ENCODE peak calls at places on chromosomes 2 and 18, in nine cellular contexts. V is astrocyte of the spinal cord, I is HFF-Myc, A is adrenal gland, M is OCI-LY7, S is mucosa of descending colon, W is Peyer's patch, Y is endothelial cell of umbilical vein, F is brain microvascular endothelial cell. P is an unnamed sample.

GRCh38 chr2:119537792-119538191 is 6.5 kb upstream of the CFAP221 start:
- DNase-seq in I (no peak), V (no peak), W (no peak), F (no peak), M (no peak), Y (no peak), S (no peak), A (no peak), P (no peak)

GRCh38 chr2:104744537-104744936 is 109.4 kb upstream of the POU3F3 start:
- DNase-seq in M (no peak), F (no peak), V (no peak), W (no peak), I (no peak), Y (no peak), A (no peak), S (no peak), P (no peak)

GRCh38 chr2:98277156-98277859 is 68.9 kb upstream of the CNGA3 start:
- DNase-seq in W (no peak), V (no peak), A (peak), Y (no peak), F (no peak), I (no peak), M (no peak), S (peak), P (no peak)

GRCh38 chr2:137228566-137228965 is 463.2 kb downstream of the THSD7B start:
- DNase-seq in I (peak), S (no peak), M (no peak), F (peak), A (no peak), Y (no peak), V (peak), W (no peak), P (no peak)

GRCh38 chr2:45797451-45798230 is 146.2 kb downstream of the PRKCE start:
- DNase-seq in M (no peak), I (no peak), F (no peak), A (no peak), W (no peak), Y (no peak), V (no peak), S (no peak), P (no peak)

GRCh38 chr18:62183578-62184195 is 3.2 kb downstream of the PIGN start:
- DNase-seq in I (peak), Y (peak), F (peak), M (peak), A (peak), W (no peak), V (peak), S (no peak), P (peak)

GRCh38 chr2:166612214-166612613 is 118.2 kb upstream of the SCN7A start:
- DNase-seq in I (no peak), M (no peak), S (no peak), A (no peak), Y (no peak), V (no peak), F (no peak), W (no peak), P (no peak)

GRCh38 chr2:19796036-19796703 is 105.6 kb downstream of the TTC32 start:
- DNase-seq in F (no peak), I (peak), V (peak), A (no peak), M (no peak), W (no peak), S (no peak), Y (no peak), P (peak)

GRCh38 chr2:109647636-109648035 is 33.5 kb downstream of the SOWAHC start:
- DNase-seq in M (no peak), A (no peak), I (no peak), S (no peak), Y (no peak), W (no peak), F (peak), V (peak), P (no peak)

GRCh38 chr2:109265369-109265768 is 136.4 kb downstream of the SH3RF3 start:
- DNase-seq in M (no peak), A (no peak), F (no peak), W (no peak), V (no peak), S (no peak), I (no peak), Y (no peak), P (no peak)

GRCh38 chr18:28045880-28046279 is 131.1 kb downstream of the CDH2 start:
- DNase-seq in F (no peak), V (no peak), M (no peak), W (no peak), S (no peak), Y (no peak), A (no peak), I (no peak), P (no peak)

GRCh38 chr2:109226612-109227011 is 97.6 kb downstream of the SH3RF3 start:
- DNase-seq in S (no peak), Y (no peak), V (no peak), A (no peak), F (no peak), W (no peak), I (no peak), M (no peak), P (no peak)

GRCh38 chr2:55418072-55418471 is 1.6 kb downstream of the CCDC88A start:
- DNase-seq in V (peak), I (no peak), S (no peak), M (no peak), F (no peak), W (no peak), Y (peak), A (no peak), P (no peak)

GRCh38 chr18:55152801-55153200 is 193.5 kb upstream of the CCDC68 start:
- DNase-seq in M (no peak), W (no peak), Y (peak), V (peak), A (no peak), I (no peak), S (no peak), F (peak), P (peak)

DNA sequence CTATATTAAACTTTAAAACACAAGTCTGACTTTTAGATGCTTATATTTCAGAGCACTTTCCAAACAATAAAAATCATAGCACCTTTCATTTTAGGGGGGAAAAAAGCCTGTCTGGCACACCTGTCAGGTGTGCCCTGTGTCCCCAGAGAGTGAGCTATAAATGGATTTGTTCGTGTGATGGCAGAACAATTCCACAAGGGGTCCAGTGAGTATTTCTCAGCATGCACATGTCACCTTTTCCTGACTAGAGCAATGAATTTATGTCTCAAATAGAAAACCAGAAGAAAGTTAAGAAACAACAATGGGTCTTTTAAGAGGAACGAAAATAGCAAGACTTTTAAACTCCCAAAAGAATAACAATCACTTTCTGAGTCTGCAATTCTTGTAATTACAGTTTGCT is 55.9 kb downstream of the ACVR1C start:
- DNase-seq in I (no peak), S (no peak), M (peak), Y (no peak), V (no peak), A (no peak), W (no peak), F (no peak), P (no peak)
- TF ChIP-seq CTCF in I (peak), S (no peak), M (peak), Y (no peak), V (peak), A (no peak), W (peak), F (peak), P (peak)

GRCh38 chr2:26897807-26898479 is 50.0 kb downstream of the DPYSL5 start:
- DNase-seq in S (no peak), Y (no peak), I (no peak), A (no peak), V (no peak), F (no peak), M (no peak), W (no peak), P (no peak)
- H3K4me3 ChIP-seq in S (no peak), Y (no peak), I (no peak), A (no peak), V (no peak), F (no peak), M (no peak), W (no peak), P (no peak)

GRCh38 chr18:37381554-37381953 is 184.0 kb downstream of the CELF4 start:
- DNase-seq in W (no peak), S (no peak), A (no peak), V (no peak), M (no peak), F (no peak), Y (no peak), I (no peak), P (no peak)
- TF ChIP-seq CTCF in W (no peak), S (no peak), A (no peak), V (no peak), M (no peak), F (no peak), Y (no peak), I (no peak), P (no peak)

GRCh38 chr2:230960026-230960425 is 35.0 kb upstream of the GPR55 start:
- DNase-seq in M (no peak), S (no peak), A (peak), Y (no peak), V (no peak), F (no peak), W (no peak), I (no peak), P (no peak)
- H3K4me3 ChIP-seq in M (no peak), S (no peak), A (no peak), Y (no peak), V (no peak), F (no peak), W (no peak), I (no peak), P (no peak)

DNA sequence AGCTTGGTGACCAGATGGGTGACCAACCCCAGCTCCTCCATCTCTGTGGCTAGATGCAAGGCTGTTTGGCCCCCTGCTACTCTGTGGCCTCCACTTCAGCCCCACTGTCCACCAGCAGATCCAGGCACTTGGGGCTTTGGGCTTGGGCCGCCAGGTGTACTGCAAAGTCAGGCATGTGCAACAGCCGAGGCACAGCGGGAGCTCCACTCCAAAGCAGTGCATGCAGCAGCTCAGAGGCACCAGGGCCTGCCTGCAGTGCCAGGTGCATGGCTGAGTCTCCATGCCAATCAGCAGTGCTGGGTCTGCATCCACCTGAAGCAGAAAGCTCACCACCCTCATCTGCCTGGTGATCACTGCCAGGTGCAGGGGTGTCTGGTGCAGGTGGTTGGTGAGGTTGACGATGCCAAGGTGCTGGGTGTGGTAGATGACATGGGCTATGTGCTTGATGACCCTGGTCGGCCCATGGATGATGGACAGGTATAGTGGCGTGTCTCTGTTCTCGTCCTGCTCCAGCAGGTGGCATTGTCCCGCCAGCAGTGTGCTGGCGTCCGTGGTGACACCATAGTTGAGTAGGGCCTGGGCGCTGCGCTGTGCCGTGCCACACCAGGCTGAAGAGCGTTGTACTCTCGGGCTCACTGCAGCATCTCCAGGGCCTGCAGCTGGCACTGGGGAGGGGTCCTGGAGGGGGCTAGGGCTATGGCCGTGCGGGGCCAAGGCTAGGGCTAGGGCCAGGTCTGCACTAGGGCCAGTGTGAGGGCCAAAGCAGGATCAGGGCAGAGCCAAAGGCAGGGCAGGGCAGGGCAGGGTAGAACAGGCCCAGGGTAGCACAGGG is 1.0 kb upstream of the ANKRD62 start:
- DNase-seq in V (no peak), I (no peak), F (no peak), M (no peak), S (peak), Y (no peak), A (no peak), W (no peak), P (no peak)
- TF ChIP-seq CTCF in V (no peak), I (peak), F (peak), M (peak), S (peak), Y (no peak), A (no peak), W (no peak), P (no peak)

P was measured in astrocyte of the cerebellum.